ENCODE peak calls at places on chromosomes 1 and 21, in seven cellular contexts. L, M, G, V, S, P and X are unnamed samples.

GRCh38 chr1:199959033-199959774 is 68.3 kb upstream of the NR5A2 start:
- DNase-seq in L (no peak), M (no peak), G (no peak), V (no peak), S (no peak), P (no peak), X (no peak)

GRCh38 chr1:160836561-160836960 is 26.1 kb downstream of the CD244 start:
- DNase-seq in L (no peak), M (no peak), G (no peak), V (no peak), S (peak; percentile 65), P (no peak), X (peak; percentile 67)

GRCh38 chr1:59553381-59553780 is 256.5 kb downstream of the FGGY start:
- DNase-seq in L (no peak), M (no peak), G (no peak), V (no peak), S (no peak), P (no peak), X (no peak)

GRCh38 chr1:34617717-34618116 is 137.1 kb upstream of the GJB5 start:
- DNase-seq in L (no peak), M (no peak), G (no peak), V (no peak), S (no peak), P (no peak), X (no peak)

GRCh38 chr1:165907256-165907857 is 79.9 kb downstream of the UCK2 start:
- DNase-seq in L (no peak), M (peak; percentile 11), G (no peak), V (no peak), S (no peak), P (no peak), X (no peak)

GRCh38 chr1:6260961-6261614 is at the start of gene GPR153:
- DNase-seq in L (no peak), M (peak; percentile 27), G (peak; percentile 48), V (peak; percentile 79), S (no peak), P (no peak), X (no peak)

GRCh38 chr1:119372493-119373086 is 4.0 kb downstream of the HAO2 start:
- DNase-seq in L (peak; percentile 49), M (no peak), G (peak; percentile 55), V (no peak), S (no peak), P (peak; percentile 75), X (no peak)

GRCh38 chr1:119358661-119359060 is 9.9 kb upstream of the HAO2 start:
- DNase-seq in L (no peak), M (no peak), G (no peak), V (no peak), S (peak; percentile 81), P (peak; percentile 53), X (no peak)

GRCh38 chr21:37166733-37167132 is 93.7 kb downstream of the TTC3 start:
- DNase-seq in L (peak; percentile 23), M (no peak), G (no peak), V (no peak), S (no peak), P (no peak), X (no peak)

GRCh38 chr1:211703812-211704566 is 28.6 kb upstream of the NEK2 start:
- DNase-seq in L (no peak), M (peak; percentile 28), G (no peak), V (no peak), S (no peak), P (no peak), X (no peak)

GRCh38 chr1:200666309-200666708 is 3.4 kb downstream of the DDX59 start:
- DNase-seq in L (no peak), M (no peak), G (no peak), V (no peak), S (no peak), P (no peak), X (no peak)

GRCh38 chr21:15875286-15875685 is 145.5 kb downstream of the USP25 start:
- DNase-seq in L (no peak), M (no peak), G (no peak), V (no peak), S (no peak), P (no peak), X (no peak)

GRCh38 chr1:59214764-59215208 is 82.1 kb upstream of the FGGY start:
- DNase-seq in L (no peak), M (peak; percentile 36), G (no peak), V (no peak), S (no peak), P (no peak), X (no peak)

GRCh38 chr1:40794915-40795715 is 11.5 kb downstream of the KCNQ4 start:
- DNase-seq in L (no peak), M (no peak), G (no peak), V (no peak), S (no peak), P (no peak), X (no peak)

GRCh38 chr1:153343811-153344717 is 4.6 kb downstream of the PGLYRP4 start:
- DNase-seq in L (no peak), M (no peak), G (no peak), V (no peak), S (peak; percentile 64), P (peak; percentile 2), X (no peak)

GRCh38 chr1:206842851-206843250 is 22.6 kb upstream of the IL20 start:
- DNase-seq in L (no peak), M (no peak), G (no peak), V (no peak), S (no peak), P (no peak), X (no peak)

GRCh38 chr1:156641761-156642264 is at the start of gene BCAN:
- DNase-seq in L (no peak), M (no peak), G (no peak), V (peak; percentile 75), S (no peak), P (no peak), X (no peak)

GRCh38 chr21:37087188-37087587 is 14.1 kb downstream of the TTC3 start:
- DNase-seq in L (peak; percentile 29), M (no peak), G (no peak), V (no peak), S (no peak), P (no peak), X (no peak)

GRCh38 chr1:93000291-93000690 is 39.0 kb upstream of the DIPK1A start:
- DNase-seq in L (no peak), M (no peak), G (no peak), V (no peak), S (no peak), P (no peak), X (no peak)

DNA sequence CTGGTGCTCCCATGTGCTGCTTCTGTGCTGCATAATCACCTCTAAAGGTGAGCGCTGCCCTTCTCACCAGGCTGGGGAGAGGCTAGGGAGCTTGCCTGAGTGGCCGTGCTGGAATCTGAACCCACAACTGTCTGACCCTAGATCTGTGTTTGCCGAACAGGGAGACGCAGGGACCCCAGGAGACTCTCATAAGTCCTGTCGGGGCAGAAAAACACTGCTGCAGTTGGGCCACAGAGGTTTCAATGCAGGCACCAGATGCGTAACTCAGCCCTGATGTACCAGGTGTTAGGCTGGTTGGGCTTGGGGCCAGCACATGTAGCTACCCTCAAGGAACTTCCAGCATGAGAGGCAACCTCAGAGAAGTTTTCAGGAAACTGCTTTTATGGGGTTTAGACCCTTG is 49.5 kb upstream of the DMRTB1 start:
- DNase-seq in L (no peak), M (no peak), G (no peak), V (peak; percentile 18), S (peak; percentile 71), P (no peak), X (no peak)
- TF ChIP-seq POLR2AphosphoS5 in L (no peak), M (no peak), G (no peak), V (no peak), S (no peak), P (no peak), X (no peak)

GRCh38 chr1:223147858-223148257 is 4.8 kb upstream of the TLR5 start:
- DNase-seq in L (no peak), M (no peak), G (no peak), V (no peak), S (no peak), P (no peak), X (no peak)

GRCh38 chr1:223144431-223144830 is 1.4 kb upstream of the TLR5 start:
- DNase-seq in L (no peak), M (no peak), G (no peak), V (peak; percentile 27), S (no peak), P (no peak), X (no peak)

GRCh38 chr1:223144914-223145313 is 1.9 kb upstream of the TLR5 start:
- DNase-seq in L (no peak), M (no peak), G (no peak), V (peak; percentile 29), S (no peak), P (no peak), X (no peak)

GRCh38 chr1:223147409-223147808 is 4.4 kb upstream of the TLR5 start:
- DNase-seq in L (no peak), M (no peak), G (no peak), V (no peak), S (no peak), P (no peak), X (no peak)

DNA sequence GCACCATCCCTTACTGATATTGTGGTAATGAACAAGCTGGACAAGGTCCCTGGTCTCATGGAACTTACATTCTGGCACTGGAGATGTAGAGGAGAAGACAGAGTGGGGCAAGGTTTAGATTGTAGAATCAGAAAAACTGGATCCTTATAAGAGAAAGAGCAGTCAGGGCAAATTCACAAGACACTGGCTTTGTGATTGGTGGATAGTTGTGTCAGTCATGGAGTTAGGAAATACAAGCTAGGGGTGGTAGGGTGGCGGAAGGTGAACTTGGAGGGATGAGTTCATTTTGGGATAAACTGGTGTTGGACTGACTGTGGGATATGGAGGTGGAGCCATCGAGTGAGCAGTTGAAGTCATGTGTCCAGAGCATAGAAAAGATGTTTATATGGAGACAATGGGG is 3.7 kb upstream of the TLR5 start:
- DNase-seq in L (no peak), M (no peak), G (no peak), V (peak; percentile 21), S (no peak), P (no peak), X (no peak)
- H3K27ac ChIP-seq in L (no peak overlapping the region), M (no peak overlapping the region), G (no peak overlapping the region), V (no peak overlapping the region), S (no peak overlapping the region), P (no peak overlapping the region), X (no peak overlapping the region)

GRCh38 chr1:236160540-236161127 is 18.3 kb downstream of the GPR137B start:
- DNase-seq in L (no peak), M (no peak), G (no peak), V (peak; percentile 48), S (no peak), P (no peak), X (no peak)

GRCh38 chr1:236156512-236157208 is 14.3 kb downstream of the GPR137B start:
- DNase-seq in L (no peak), M (no peak), G (peak; percentile 36), V (no peak), S (no peak), P (no peak), X (peak; percentile 84)

GRCh38 chr1:236158719-236159118 is 16.4 kb downstream of the GPR137B start:
- DNase-seq in L (no peak), M (no peak), G (no peak), V (no peak), S (no peak), P (no peak), X (no peak)

GRCh38 chr1:236161230-236161629 is 18.9 kb downstream of the GPR137B start:
- DNase-seq in L (no peak), M (no peak), G (no peak), V (no peak), S (no peak), P (no peak), X (no peak)

GRCh38 chr1:236159704-236160539 is 17.6 kb downstream of the GPR137B start:
- DNase-seq in L (no peak), M (no peak), G (peak; percentile 43), V (peak; percentile 40), S (no peak), P (no peak), X (no peak)
- TF ChIP-seq POLR2AphosphoS5 in L (no peak), M (no peak), G (no peak), V (no peak), S (no peak), P (no peak), X (no peak)

GRCh38 chr1:66739401-66740157 is 12.7 kb upstream of the DYNLT5 start:
- DNase-seq in L (no peak), M (no peak), G (no peak), V (no peak), S (no peak), P (no peak), X (no peak)
- H3K27ac ChIP-seq in L (no peak overlapping the region), M (no peak overlapping the region), G (no peak overlapping the region), V (no peak overlapping the region), S (no peak overlapping the region), P (no peak overlapping the region), X (no peak overlapping the region)